ENCODE peak calls at places on chromosomes 3 and 15, in five cellular contexts. C, H, L, D and E are unnamed samples. For H3K36me3 and H3K4me1, the result is how much of the 10 kb centered on the place peaks cover.

GRCh38 chr15:65862682-65863081 is 6.6 kb upstream of the RAB11A start:
- DNase-seq in C (peak), H (peak), L (peak), D (peak), E (no peak)

GRCh38 chr3:4528802-4529201 is 35.7 kb downstream of the ITPR1 start:
- DNase-seq in C (no peak), H (no peak), L (no peak), D (no peak), E (no peak)

GRCh38 chr3:186502942-186503712 is 41.1 kb downstream of the CRYGS start:
- DNase-seq in C (no peak), H (no peak), L (no peak), D (no peak), E (no peak)

GRCh38 chr3:13687409-13687989 is 138.6 kb downstream of the FBLN2 start:
- DNase-seq in C (no peak), H (no peak), L (no peak), D (no peak), E (no peak)

GRCh38 chr3:16884748-16885587 is at the start of gene PLCL2:
- DNase-seq in C (peak), H (peak), L (peak), D (peak), E (peak)

GRCh38 chr15:42274693-42274971 is 1.4 kb upstream of the TMEM87A start:
- DNase-seq in C (no peak), H (peak), L (no peak), D (peak), E (peak)

GRCh38 chr3:56758539-56758981 is 43.2 kb downstream of the ARHGEF3 start:
- DNase-seq in C (peak), H (no peak), L (no peak), D (no peak), E (no peak)

GRCh38 chr15:91872356-91873132 is 19.0 kb downstream of the SLCO3A1 start:
- DNase-seq in C (peak), H (no peak), L (no peak), D (no peak), E (no peak)

GRCh38 chr3:101077361-101078011 is 84.3 kb upstream of the ABI3BP start:
- DNase-seq in C (no peak), H (no peak), L (no peak), D (no peak), E (no peak)

GRCh38 chr3:120641696-120642246 is 40.3 kb downstream of the HGD start:
- DNase-seq in C (no peak), H (no peak), L (no peak), D (no peak), E (no peak)

GRCh38 chr3:94862703-94863102 is 799.8 kb downstream of the NSUN3 start:
- DNase-seq in C (no peak), H (no peak), L (no peak), D (no peak), E (no peak)

GRCh38 chr15:60616147-60616546 is 137.2 kb upstream of the ICE2 start:
- DNase-seq in C (no peak), H (no peak), L (no peak), D (no peak), E (no peak)

GRCh38 chr3:163043074-163043473 is 1546.5 kb downstream of the OTOL1 start:
- DNase-seq in C (no peak), H (no peak), L (no peak), D (no peak), E (no peak)

GRCh38 chr3:13057641-13058040 is 15.6 kb downstream of the IQSEC1 start:
- DNase-seq in C (no peak), H (no peak), L (no peak), D (no peak), E (no peak)

GRCh38 chr3:10445561-10445960 is 59.8 kb downstream of the ATP2B2 start:
- DNase-seq in C (no peak), H (no peak), L (no peak), D (no peak), E (no peak)

GRCh38 chr3:60555704-60556340 is 695.4 kb downstream of the FHIT start:
- DNase-seq in C (no peak), H (no peak), L (peak), D (no peak), E (no peak)

GRCh38 chr3:101963902-101964362 is 114.6 kb downstream of the NFKBIZ start:
- DNase-seq in C (no peak), H (no peak), L (no peak), D (no peak), E (no peak)

GRCh38 chr15:48717458-48717857 is 71.9 kb upstream of the FBN1 start:
- DNase-seq in C (no peak), H (no peak), L (no peak), D (no peak), E (no peak)

GRCh38 chr15:76904461-76905012 is 603 bp downstream of the SCAPER start:
- DNase-seq in C (peak), H (peak), L (peak), D (peak), E (peak)

GRCh38 chr3:57675530-57675929 is 17.3 kb downstream of the DENND6A start:
- DNase-seq in C (no peak), H (no peak), L (no peak), D (no peak), E (no peak)

GRCh38 chr3:144557515-144557914 is 585.9 kb downstream of the DIPK2A start:
- DNase-seq in C (no peak), H (no peak), L (no peak), D (no peak), E (peak)

GRCh38 chr15:63385911-63386531 is 4.4 kb upstream of the CA12 start:
- DNase-seq in C (no peak), H (no peak), L (no peak), D (no peak), E (no peak)

GRCh38 chr15:63389902-63390301 is 8.3 kb upstream of the CA12 start:
- DNase-seq in C (peak), H (peak), L (no peak), D (no peak), E (peak)

GRCh38 chr15:63390689-63391088 is 9.0 kb upstream of the CA12 start:
- DNase-seq in C (no peak), H (no peak), L (no peak), D (no peak), E (no peak)

GRCh38 chr15:63388511-63388910 is 6.9 kb upstream of the CA12 start:
- DNase-seq in C (no peak), H (no peak), L (no peak), D (no peak), E (no peak)

DNA sequence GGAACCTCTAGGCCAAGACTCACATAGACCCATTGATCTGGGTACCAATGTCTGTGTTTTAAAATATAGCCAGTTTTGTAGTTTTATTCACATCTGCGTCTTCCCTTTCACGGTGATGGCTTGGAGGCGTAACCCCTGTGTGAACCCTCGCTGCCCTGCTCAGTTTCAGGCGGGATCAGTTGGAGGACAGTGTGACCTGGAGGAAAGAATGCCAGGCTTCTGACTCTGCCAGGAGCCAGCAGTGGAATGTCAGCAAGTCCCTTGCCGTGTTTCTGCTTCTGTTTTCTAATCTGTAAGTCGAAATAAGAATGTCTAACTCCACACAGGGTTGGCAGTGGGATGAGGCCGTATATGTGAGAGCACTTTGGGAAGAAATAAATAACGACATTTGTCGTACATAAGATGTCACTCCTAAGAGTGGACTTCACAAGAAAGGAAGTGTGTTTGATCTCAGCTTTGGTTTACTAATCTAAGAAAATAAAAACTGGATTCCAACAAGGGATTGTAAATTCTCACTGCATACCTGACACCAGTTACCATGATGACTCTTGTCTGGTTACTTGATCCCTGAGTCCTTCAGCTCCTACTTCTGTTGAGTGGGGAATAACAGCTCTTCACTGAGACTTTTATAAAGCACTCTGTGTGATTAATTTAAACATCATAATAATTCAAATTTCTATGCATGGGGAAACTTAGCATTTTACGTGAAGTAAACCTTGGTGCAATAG is 6.3 kb upstream of the CA12 start:
- DNase-seq in C (no peak), H (no peak), L (no peak), D (no peak), E (no peak)
- H3K36me3 ChIP-seq in C (under half), H (under half), L (under half), D (under half), E (under half)

GRCh38 chr3:19960670-19961069 is 13.8 kb downstream of the RAB5A start:
- DNase-seq in C (no peak), H (no peak), L (no peak), D (no peak), E (no peak)

GRCh38 chr3:19954676-19955075 is 7.8 kb downstream of the RAB5A start:
- DNase-seq in C (no peak), H (no peak), L (no peak), D (no peak), E (no peak)

GRCh38 chr3:19961960-19962359 is 15.1 kb downstream of the RAB5A start:
- DNase-seq in C (no peak), H (no peak), L (no peak), D (no peak), E (no peak)

DNA sequence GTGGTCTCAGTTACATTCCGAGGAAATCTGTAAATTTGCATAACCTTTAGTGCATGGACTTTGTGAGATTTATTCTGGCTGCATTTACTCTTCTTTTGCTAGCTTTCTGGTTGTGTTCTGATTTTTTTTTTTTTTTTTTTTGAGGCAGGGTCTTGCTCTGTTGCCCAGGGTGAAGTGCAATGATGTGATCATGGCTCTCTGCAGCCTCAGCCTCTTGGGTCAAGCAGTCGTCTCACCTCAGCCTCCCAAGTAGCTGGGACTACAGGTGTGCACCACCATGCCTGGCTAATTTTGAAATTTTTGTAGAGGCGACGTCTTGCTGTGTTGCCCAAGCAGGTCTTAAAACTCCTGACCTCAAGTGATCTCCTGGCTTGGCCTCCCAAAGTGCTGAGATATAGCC is 12.6 kb downstream of the RAB5A start:
- DNase-seq in C (no peak), H (no peak), L (no peak), D (no peak), E (no peak)
- H3K4me1 ChIP-seq in C (under half), H (under half), L (under half), D (under half), E (under half)

GRCh38 chr3:132598181-132598580 is 1.1 kb downstream of the ACKR4 start:
- DNase-seq in C (no peak), H (no peak), L (no peak), D (no peak), E (no peak)
- H3K4me3 ChIP-seq in C (peak), H (no peak), L (no peak), D (no peak), E (no peak)

GRCh38 chr3:32048487-32049174 is 57.8 kb upstream of the GPD1L start:
- DNase-seq in C (no peak), H (no peak), L (no peak), D (no peak), E (no peak)
- H3K36me3 ChIP-seq in C (under half), H (under half), L (under half), D (under half), E (under half)

DNA sequence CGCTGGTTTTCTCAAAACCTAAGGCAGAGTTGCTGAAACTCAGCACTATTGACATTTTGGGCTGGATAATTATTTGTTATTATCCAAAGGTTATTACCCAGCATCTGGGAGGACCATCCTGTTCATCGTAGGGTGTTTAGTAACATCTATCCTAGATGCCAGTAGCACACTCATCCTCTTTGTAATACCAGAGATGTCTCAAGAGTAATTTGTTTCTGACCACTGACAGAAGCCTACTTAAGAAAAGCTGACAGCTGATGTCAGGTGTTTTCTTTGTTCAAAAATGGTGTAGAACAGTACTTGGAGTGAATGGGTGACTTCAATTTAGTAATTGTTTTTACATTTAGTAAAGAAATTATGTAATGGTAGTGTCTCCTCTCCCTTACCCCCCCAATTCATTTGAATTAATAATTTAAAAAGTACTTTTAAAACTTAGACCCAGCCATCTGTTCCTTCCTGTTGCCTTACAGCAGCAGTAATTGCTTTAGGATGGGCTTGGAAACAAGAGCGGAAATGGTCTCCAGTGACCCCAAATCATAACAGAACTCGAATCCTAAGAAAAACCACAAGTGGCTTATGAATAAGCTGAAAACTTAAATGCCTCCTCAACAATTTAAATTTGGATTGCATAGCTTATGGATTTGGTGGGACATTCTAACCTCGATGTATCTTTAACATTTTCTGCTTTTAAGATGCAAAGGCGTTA is 105.4 kb downstream of the PTPRG start:
- DNase-seq in C (no peak), H (no peak), L (no peak), D (no peak), E (no peak)
- H3K4me1 ChIP-seq in C (under half), H (half or more), L (under half), D (under half), E (under half)

GRCh38 chr15:89378699-89379422 is 44.2 kb upstream of the POLG start:
- DNase-seq in C (no peak), H (no peak), L (no peak), D (peak), E (no peak)

GRCh38 chr15:89375093-89376062 is 40.8 kb upstream of the POLG start:
- DNase-seq in C (no peak), H (no peak), L (no peak), D (no peak), E (no peak)

GRCh38 chr15:89376441-89376840 is 41.8 kb upstream of the POLG start:
- DNase-seq in C (no peak), H (no peak), L (no peak), D (no peak), E (no peak)

GRCh38 chr15:89377842-89378698 is 43.4 kb upstream of the POLG start:
- DNase-seq in C (no peak), H (no peak), L (no peak), D (peak), E (no peak)

GRCh38 chr15:89377042-89377841 is 42.6 kb upstream of the POLG start:
- DNase-seq in C (no peak), H (no peak), L (no peak), D (no peak), E (no peak)
- H3K4me3 ChIP-seq in C (peak), H (no peak), L (no peak), D (no peak), E (no peak)

GRCh38 chr3:139339219-139339906 is 4.5 kb upstream of the MRPS22 start:
- DNase-seq in C (no peak), H (no peak), L (no peak), D (no peak), E (no peak)
- H3K36me3 ChIP-seq in C (under half), H (under half), L (under half), D (under half), E (under half)